ENCODE peak calls at places on chromosomes 6 and 20, in ten cellular contexts. X is K562; Z is NCI-H774; N is NCI-H187; I is activated naive CD8-positive, alpha-beta T cell treated with anti-CD3 and anti-CD28 coated beads, Interleukin-2, amount 50 U/mL, for 16 hours; D is NCI-H2081; U is right lobe of liver; L is NCI-H1092 treated with DMSO at 0.1 percent for 48 hours; Q is CD8-positive, alpha-beta memory T cell; V is T-helper 2 cell. E is an unnamed sample.

GRCh38 chr6:56072856-56073255 is 174.5 kb downstream of the COL21A1 start:
- DNase-seq in U (no peak), L (no peak), N (no peak), Q (no peak), I (no peak), D (no peak), X (no peak), V (no peak), Z (no peak), E (no peak)

GRCh38 chr6:130865793-130866192 is 38.6 kb downstream of the SMLR1 start:
- DNase-seq in D (no peak), U (no peak), I (no peak), N (no peak), X (no peak), Q (no peak), Z (no peak), L (no peak), V (no peak), E (no peak)

GRCh38 chr6:10414766-10415592 is at the start of gene TFAP2A:
- DNase-seq in X (peak), N (no peak), L (no peak), U (no peak), D (no peak), Z (no peak), Q (no peak), V (no peak), I (no peak), E (no peak)

GRCh38 chr20:32538526-32538918 is 46.6 kb downstream of the NOL4L start:
- DNase-seq in I (no peak), L (no peak), U (no peak), N (no peak), D (peak), Q (peak), Z (no peak), X (no peak), V (no peak), E (no peak)

GRCh38 chr6:110618591-110619267 is 142.3 kb upstream of the SLC22A16 start:
- DNase-seq in Q (no peak), X (peak), N (no peak), D (no peak), U (no peak), V (no peak), I (no peak), L (no peak), Z (no peak), E (no peak)

GRCh38 chr6:166106076-166106686 is 61.5 kb downstream of the TBXT start:
- DNase-seq in L (peak), U (peak), Q (peak), I (peak), V (peak), D (peak), N (no peak), X (peak), Z (peak), E (peak)

GRCh38 chr20:63522981-63523611 is 2.5 kb downstream of the PPDPF start:
- DNase-seq in X (no peak), I (no peak), L (no peak), D (no peak), N (no peak), Z (no peak), U (no peak), V (no peak), Q (no peak), E (no peak)

GRCh38 chr20:51906694-51907093 is 104.4 kb upstream of the SALL4 start:
- DNase-seq in U (no peak), V (no peak), Q (no peak), L (no peak), X (no peak), Z (no peak), D (no peak), I (no peak), N (no peak), E (no peak)

GRCh38 chr6:37643851-37644672 is 53.6 kb downstream of the MDGA1 start:
- DNase-seq in U (no peak), V (no peak), I (no peak), L (no peak), Z (no peak), Q (no peak), D (no peak), X (peak), N (no peak), E (no peak)

GRCh38 chr6:116405663-116406329 is 35.0 kb downstream of the DSE start:
- DNase-seq in I (no peak), D (no peak), U (no peak), Q (no peak), V (no peak), L (no peak), N (no peak), X (peak), Z (no peak), E (no peak)

GRCh38 chr6:113636357-113636824 is 220.8 kb upstream of the MARCKS start:
- DNase-seq in X (no peak), Q (no peak), V (no peak), D (no peak), N (no peak), L (no peak), I (no peak), Z (no peak), U (no peak), E (no peak)

GRCh38 chr20:38770546-38770945 is 22.3 kb downstream of the ACTR5 start:
- DNase-seq in Q (no peak), N (no peak), D (no peak), Z (no peak), I (no peak), X (no peak), V (no peak), L (no peak), U (peak), E (no peak)

GRCh38 chr6:29490055-29490454 is 2.3 kb upstream of the MAS1L start:
- DNase-seq in Z (no peak), X (no peak), I (no peak), V (no peak), N (no peak), D (no peak), Q (no peak), L (no peak), U (no peak), E (no peak)

GRCh38 chr20:9926476-9926875 is 87.6 kb upstream of the PAK5 start:
- DNase-seq in L (no peak), U (no peak), V (no peak), Z (no peak), I (no peak), N (no peak), X (no peak), D (no peak), Q (no peak), E (no peak)

GRCh38 chr6:64777941-64778785 is 928.9 kb downstream of the EYS start:
- DNase-seq in D (no peak), N (no peak), L (no peak), Q (no peak), I (no peak), U (no peak), Z (no peak), X (no peak), V (no peak), E (no peak)

GRCh38 chr6:142302427-142303190 is 802 bp downstream of the ADGRG6 start:
- DNase-seq in U (peak), L (no peak), V (no peak), I (no peak), N (no peak), D (no peak), Z (no peak), X (no peak), Q (no peak), E (no peak)

GRCh38 chr6:169545956-169546355 is 155.9 kb downstream of the WDR27 start:
- DNase-seq in Q (no peak), I (no peak), V (no peak), D (no peak), U (no peak), X (no peak), Z (no peak), L (no peak), N (no peak), E (no peak)

GRCh38 chr6:137283940-137284910 is 65.0 kb upstream of the IFNGR1 start:
- DNase-seq in D (no peak), I (no peak), X (no peak), Q (no peak), V (no peak), Z (no peak), L (no peak), N (no peak), U (no peak), E (no peak)

GRCh38 chr20:62964700-62965099 is 12.2 kb downstream of the SLC17A9 start:
- DNase-seq in N (no peak), X (no peak), I (no peak), Z (no peak), Q (no peak), L (no peak), D (no peak), V (no peak), U (no peak), E (no peak)

GRCh38 chr20:57499676-57500075 is 25.3 kb downstream of the CTCFL start:
- DNase-seq in D (no peak), V (no peak), U (no peak), L (no peak), I (no peak), Q (no peak), X (no peak), N (no peak), Z (no peak), E (no peak)

GRCh38 chr6:38997128-38997761 is 51.3 kb upstream of the GLP1R start:
- DNase-seq in U (no peak), Q (no peak), N (peak), L (peak), D (peak), Z (peak), I (peak), X (peak), V (no peak), E (no peak)

GRCh38 chr6:167100241-167100674 is 22.6 kb upstream of the CCR6 start:
- DNase-seq in D (no peak), U (no peak), Q (no peak), I (no peak), Z (no peak), N (no peak), V (no peak), L (no peak), X (peak), E (no peak)

GRCh38 chr20:60791823-60792222 is 460.2 kb upstream of the CDH4 start:
- DNase-seq in N (no peak), Q (no peak), U (no peak), L (no peak), I (no peak), X (no peak), D (no peak), Z (no peak), V (no peak), E (no peak)

GRCh38 chr6:4732691-4733315 is 43.4 kb upstream of the CDYL start:
- DNase-seq in X (peak), I (no peak), V (no peak), U (no peak), L (peak), D (no peak), N (no peak), Z (no peak), Q (no peak), E (peak)

GRCh38 chr6:134667106-134667505 is 282.8 kb downstream of the ALDH8A1 start:
- DNase-seq in N (no peak), X (no peak), I (no peak), L (no peak), Q (no peak), U (no peak), V (no peak), D (no peak), Z (no peak), E (no peak)

GRCh38 chr20:47318596-47319516 is 37.6 kb downstream of the ZMYND8 start:
- DNase-seq in U (peak), Q (no peak), X (peak), L (no peak), V (no peak), D (no peak), N (peak), I (no peak), Z (no peak), E (peak)

GRCh38 chr6:33165581-33166258 is 26.5 kb downstream of the COL11A2 start:
- DNase-seq in V (no peak), L (no peak), U (no peak), Q (no peak), D (no peak), I (no peak), X (no peak), N (no peak), Z (no peak), E (no peak)

GRCh38 chr6:12311106-12311505 is 20.9 kb downstream of the EDN1 start:
- DNase-seq in N (no peak), X (no peak), Q (no peak), U (no peak), I (no peak), Z (no peak), D (no peak), L (no peak), V (no peak), E (no peak)

GRCh38 chr6:36908758-36909157 is 23.0 kb downstream of the C6orf89 start:
- DNase-seq in U (no peak), I (no peak), L (peak), X (peak), V (no peak), Q (no peak), N (no peak), D (no peak), Z (no peak), E (no peak)